ENCODE peak calls at places on chromosomes 16 and 17, in five cellular contexts. One of them, this sample, is unnamed.

GRCh38 chr16:15653227-15653626 is 3.2 kb downstream of the NDE1 start:
- DNase-seq in AG10803: peak; percentile 87
- DNase-seq in fibroblast of mammary gland: peak; percentile 92
- DNase-seq in heart right ventricle: peak; percentile 31
- DNase-seq in IMR-90: peak; percentile 97
- DNase-seq in this sample: no peak

GRCh38 chr16:11796227-11797165 is 562 bp downstream of the ZC3H7A start:
- DNase-seq in IMR-90: peak; percentile 44
- DNase-seq in AG10803: peak; percentile 56
- DNase-seq in heart right ventricle: peak; percentile 73
- DNase-seq in fibroblast of mammary gland: peak; percentile 46
- DNase-seq in this sample: peak; percentile 36

GRCh38 chr17:67585077-67585602 is 132.6 kb upstream of the NOL11 start:
- DNase-seq in fibroblast of mammary gland: no peak
- DNase-seq in IMR-90: peak; percentile 40
- DNase-seq in heart right ventricle: no peak
- DNase-seq in AG10803: no peak
- DNase-seq in this sample: no peak

GRCh38 chr17:44397479-44398440 is 8.3 kb upstream of the ITGA2B start:
- DNase-seq in AG10803: no peak
- DNase-seq in fibroblast of mammary gland: no peak
- DNase-seq in heart right ventricle: no peak
- DNase-seq in IMR-90: no peak
- DNase-seq in this sample: no peak

GRCh38 chr17:5879424-5879823 is 190.8 kb upstream of the WSCD1 start:
- DNase-seq in IMR-90: no peak
- DNase-seq in fibroblast of mammary gland: no peak
- DNase-seq in AG10803: no peak
- DNase-seq in heart right ventricle: no peak
- DNase-seq in this sample: no peak

GRCh38 chr17:10033982-10034381 is 128.9 kb upstream of the RCVRN start:
- DNase-seq in AG10803: peak; percentile 51
- DNase-seq in IMR-90: no peak
- DNase-seq in heart right ventricle: no peak
- DNase-seq in fibroblast of mammary gland: peak; percentile 30
- DNase-seq in this sample: no peak

GRCh38 chr16:57039148-57039812 is 49.9 kb downstream of the NLRC5 start:
- DNase-seq in fibroblast of mammary gland: peak; percentile 75
- DNase-seq in heart right ventricle: no peak
- DNase-seq in AG10803: peak; percentile 90
- DNase-seq in IMR-90: peak; percentile 81
- DNase-seq in this sample: no peak

GRCh38 chr17:41540921-41541625 is 13.0 kb upstream of the KRT19 start:
- DNase-seq in AG10803: no peak
- DNase-seq in heart right ventricle: no peak
- DNase-seq in IMR-90: peak; percentile 32
- DNase-seq in fibroblast of mammary gland: no peak
- DNase-seq in this sample: no peak

GRCh38 chr16:53785044-53785443 is 81.1 kb downstream of the FTO start:
- DNase-seq in fibroblast of mammary gland: peak; percentile 31
- DNase-seq in AG10803: peak; percentile 38
- DNase-seq in heart right ventricle: no peak
- DNase-seq in IMR-90: peak; percentile 66
- DNase-seq in this sample: no peak

GRCh38 chr16:53007095-53007494 is 45.6 kb downstream of the CHD9NB start:
- DNase-seq in AG10803: no peak
- DNase-seq in fibroblast of mammary gland: no peak
- DNase-seq in heart right ventricle: no peak
- DNase-seq in IMR-90: no peak
- DNase-seq in this sample: no peak

GRCh38 chr16:22189473-22190168 is 16.5 kb upstream of the EEF2K start:
- DNase-seq in fibroblast of mammary gland: peak; percentile 62
- DNase-seq in AG10803: peak; percentile 56
- DNase-seq in heart right ventricle: peak; percentile 76
- DNase-seq in IMR-90: peak; percentile 16
- DNase-seq in this sample: no peak

GRCh38 chr16:86387461-86388440 is 122.6 kb upstream of the FOXF1 start:
- DNase-seq in heart right ventricle: no peak
- DNase-seq in fibroblast of mammary gland: peak; percentile 97
- DNase-seq in IMR-90: peak; percentile 100
- DNase-seq in AG10803: peak; percentile 98
- DNase-seq in this sample: no peak

GRCh38 chr17:68060336-68060735 is 24.8 kb downstream of the KPNA2 start:
- DNase-seq in AG10803: no peak
- DNase-seq in heart right ventricle: no peak
- DNase-seq in IMR-90: no peak
- DNase-seq in fibroblast of mammary gland: no peak
- DNase-seq in this sample: no peak

GRCh38 chr17:19769946-19770652 is 22.0 kb upstream of the ALDH3A1 start:
- DNase-seq in fibroblast of mammary gland: peak; percentile 40
- DNase-seq in IMR-90: peak; percentile 70
- DNase-seq in AG10803: peak; percentile 81
- DNase-seq in heart right ventricle: no peak
- DNase-seq in this sample: no peak

GRCh38 chr16:64950262-64950661 is 171.6 kb downstream of the CDH11 start:
- DNase-seq in IMR-90: no peak
- DNase-seq in AG10803: no peak
- DNase-seq in heart right ventricle: no peak
- DNase-seq in fibroblast of mammary gland: no peak
- DNase-seq in this sample: no peak
- TF ChIP-seq CTCF in IMR-90: peak; percentile 21
- TF ChIP-seq CTCF in AG10803: peak; percentile 36
- TF ChIP-seq CTCF in heart right ventricle: no peak
- TF ChIP-seq CTCF in fibroblast of mammary gland: peak; percentile 30
- TF ChIP-seq CTCF in this sample: peak; percentile 19

DNA sequence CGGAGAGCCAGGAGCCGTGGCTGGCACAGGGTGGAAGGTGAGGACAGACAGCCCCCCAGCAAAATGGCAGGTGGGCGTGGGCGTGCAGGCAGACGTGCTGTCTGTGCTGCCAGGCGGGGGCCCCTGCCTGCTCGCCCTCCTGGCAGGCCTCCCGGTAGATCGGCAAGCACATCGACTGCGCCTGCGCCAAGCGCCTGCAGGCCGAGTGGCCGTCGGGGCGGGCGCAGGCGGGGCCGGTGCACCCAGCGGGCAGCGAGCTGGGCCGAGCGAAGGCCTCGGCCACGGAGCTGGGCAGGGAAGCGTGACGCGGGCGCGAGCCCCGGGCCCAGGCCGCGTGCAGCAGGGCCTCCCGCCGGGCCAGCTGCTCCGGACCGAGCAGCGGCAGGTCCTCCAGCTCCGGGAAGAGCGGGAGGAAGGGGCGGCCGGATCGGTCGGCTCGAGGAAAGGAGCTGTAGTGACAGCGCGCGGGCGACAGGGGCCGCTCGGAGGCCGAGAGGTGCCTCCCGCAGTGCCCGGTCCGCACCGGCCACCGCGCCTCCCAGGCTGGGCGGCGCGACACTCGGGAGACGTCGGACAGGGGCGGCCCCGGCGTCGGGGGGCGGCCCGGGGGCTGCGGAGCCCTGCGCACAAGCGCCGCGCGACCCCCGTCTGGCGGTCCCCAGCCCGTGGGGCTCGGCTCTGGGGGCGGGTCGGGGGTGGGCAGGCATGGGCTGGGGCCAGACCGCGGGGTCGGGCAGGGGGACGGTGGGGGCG is 16.9 kb downstream of the GRIN2C start:
- DNase-seq in IMR-90: peak; percentile 46
- DNase-seq in heart right ventricle: peak; percentile 62
- DNase-seq in fibroblast of mammary gland: peak; percentile 40
- DNase-seq in AG10803: peak; percentile 53
- DNase-seq in this sample: peak; percentile 64
- TF ChIP-seq CTCF in IMR-90: peak; percentile 58
- TF ChIP-seq CTCF in heart right ventricle: peak; percentile 66
- TF ChIP-seq CTCF in fibroblast of mammary gland: peak; percentile 19
- TF ChIP-seq CTCF in AG10803: peak; percentile 45
- TF ChIP-seq CTCF in this sample: peak; percentile 66

GRCh38 chr17:14297161-14297851 is 3.6 kb upstream of the HS3ST3B1 start:
- DNase-seq in IMR-90: no peak
- DNase-seq in AG10803: peak; percentile 84
- DNase-seq in heart right ventricle: no peak
- DNase-seq in fibroblast of mammary gland: peak; percentile 64
- DNase-seq in this sample: peak; percentile 49
- TF ChIP-seq CTCF in IMR-90: peak; percentile 43
- TF ChIP-seq CTCF in AG10803: peak; percentile 37
- TF ChIP-seq CTCF in heart right ventricle: peak; percentile 49
- TF ChIP-seq CTCF in fibroblast of mammary gland: no peak
- TF ChIP-seq CTCF in this sample: peak; percentile 64

GRCh38 chr17:13104576-13104975 is 86.7 kb upstream of the ELAC2 start:
- DNase-seq in IMR-90: no peak
- DNase-seq in fibroblast of mammary gland: no peak
- DNase-seq in heart right ventricle: no peak
- DNase-seq in AG10803: no peak
- DNase-seq in this sample: no peak
- TF ChIP-seq CTCF in IMR-90: no peak
- TF ChIP-seq CTCF in fibroblast of mammary gland: no peak
- TF ChIP-seq CTCF in heart right ventricle: no peak
- TF ChIP-seq CTCF in AG10803: no peak
- TF ChIP-seq CTCF in this sample: no peak

GRCh38 chr16:17970816-17971291 is 365.7 kb downstream of the NPIPA8 start:
- DNase-seq in AG10803: peak; percentile 22
- DNase-seq in IMR-90: no peak
- DNase-seq in heart right ventricle: no peak
- DNase-seq in fibroblast of mammary gland: peak; percentile 22
- DNase-seq in this sample: no peak
- TF ChIP-seq CTCF in AG10803: peak; percentile 17
- TF ChIP-seq CTCF in IMR-90: no peak
- TF ChIP-seq CTCF in heart right ventricle: peak; percentile 7
- TF ChIP-seq CTCF in fibroblast of mammary gland: peak; percentile 14
- TF ChIP-seq CTCF in this sample: no peak

GRCh38 chr16:85286970-85287814 is 174.9 kb upstream of the CIBAR2 start:
- DNase-seq in fibroblast of mammary gland: peak; percentile 50
- DNase-seq in AG10803: peak; percentile 48
- DNase-seq in heart right ventricle: no peak
- DNase-seq in IMR-90: peak; percentile 65
- DNase-seq in this sample: no peak
- TF ChIP-seq CTCF in fibroblast of mammary gland: peak; percentile 4
- TF ChIP-seq CTCF in AG10803: peak; percentile 42
- TF ChIP-seq CTCF in heart right ventricle: no peak
- TF ChIP-seq CTCF in IMR-90: no peak
- TF ChIP-seq CTCF in this sample: no peak

DNA sequence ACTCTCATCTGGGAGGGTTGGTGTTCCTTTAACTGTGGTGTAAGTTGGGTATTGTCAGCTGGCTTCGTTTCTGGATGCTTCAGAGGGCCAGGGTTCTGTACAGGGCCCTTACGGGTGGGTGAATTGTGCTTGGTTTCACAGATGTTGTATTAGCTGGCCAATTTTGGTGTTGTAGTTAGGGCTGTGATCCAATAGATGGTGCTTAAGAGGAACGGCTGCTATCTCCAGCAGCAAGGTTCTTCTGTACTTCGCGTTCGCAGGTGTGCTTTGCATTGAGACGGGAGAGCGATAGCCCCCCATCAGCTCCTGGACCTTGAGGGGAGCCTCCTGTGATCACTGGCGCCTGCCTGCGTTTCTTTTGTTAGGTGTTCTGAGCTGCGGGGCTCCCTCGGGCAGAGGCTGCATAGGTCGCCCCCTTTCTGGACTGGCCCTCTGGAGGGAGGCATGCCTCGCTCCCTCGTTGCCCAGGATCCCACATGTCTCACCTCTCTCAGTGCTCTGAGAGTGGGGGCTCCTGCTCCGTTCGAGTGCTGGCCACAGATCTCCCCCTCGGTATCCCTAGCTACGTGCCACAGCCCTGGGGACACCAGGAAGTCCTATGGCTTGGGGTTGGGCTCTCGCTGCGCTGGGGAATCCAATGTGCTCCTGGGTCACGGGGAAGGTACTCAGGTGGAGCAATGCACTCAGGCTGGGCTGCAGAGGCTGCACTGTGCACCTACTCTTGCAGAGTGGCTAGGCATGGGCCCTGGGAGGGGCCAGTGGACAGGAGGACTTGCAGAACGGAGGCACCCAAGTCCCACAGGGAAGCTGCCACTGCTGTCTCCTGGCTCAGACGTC is 844 bp upstream of the PRDM7 start:
- DNase-seq in IMR-90: peak; percentile 42
- DNase-seq in AG10803: peak; percentile 40
- DNase-seq in fibroblast of mammary gland: peak; percentile 39
- DNase-seq in heart right ventricle: no peak
- DNase-seq in this sample: no peak
- TF ChIP-seq CTCF in IMR-90: no peak
- TF ChIP-seq CTCF in AG10803: peak; percentile 24
- TF ChIP-seq CTCF in fibroblast of mammary gland: no peak
- TF ChIP-seq CTCF in heart right ventricle: no peak
- TF ChIP-seq CTCF in this sample: no peak

DNA sequence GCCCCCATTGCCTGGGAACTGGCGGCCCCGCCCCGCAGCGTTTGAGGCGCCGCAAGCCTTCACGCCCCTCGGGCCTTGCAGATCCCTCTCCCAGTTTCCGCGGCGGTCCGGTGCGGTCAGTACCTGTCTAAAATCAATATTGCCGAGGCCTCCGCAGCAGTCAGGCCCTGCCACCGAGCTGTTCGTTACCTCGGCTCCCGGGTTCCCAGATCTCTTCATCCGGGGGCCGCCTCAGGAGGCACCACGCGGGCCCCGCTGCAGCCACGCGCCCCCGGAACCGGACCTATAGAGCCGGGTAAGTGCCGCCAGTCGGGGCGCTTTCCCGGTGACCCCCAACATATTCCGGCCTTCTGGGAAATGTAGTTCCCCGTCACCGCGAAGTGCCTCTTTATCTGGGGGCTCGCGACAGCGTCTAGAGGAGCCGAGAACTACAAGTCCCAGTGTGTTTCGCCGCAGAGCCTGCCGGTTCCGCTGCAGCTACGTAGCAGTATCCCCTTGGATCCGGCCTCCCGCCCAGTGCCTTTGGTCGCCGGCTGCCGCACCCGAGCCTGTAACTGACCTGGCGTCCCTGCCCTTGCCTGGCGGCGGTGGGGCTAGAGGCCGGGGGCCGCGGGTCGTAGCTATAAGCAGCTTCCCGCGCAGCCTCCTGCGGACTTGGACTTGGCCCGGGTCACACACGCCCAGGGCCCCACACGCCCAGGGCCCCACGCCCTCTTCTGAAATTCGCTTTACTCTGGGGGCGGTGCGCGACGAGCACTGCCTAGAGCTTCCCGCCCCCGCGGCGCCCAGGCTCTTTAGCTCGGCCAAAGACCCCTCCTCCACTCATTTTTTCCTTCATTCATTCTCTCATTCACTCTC is at the start of gene PEMT:
- DNase-seq in AG10803: peak; percentile 99
- DNase-seq in heart right ventricle: peak; percentile 97
- DNase-seq in fibroblast of mammary gland: peak; percentile 99
- DNase-seq in IMR-90: peak; percentile 99
- DNase-seq in this sample: peak; percentile 82
- TF ChIP-seq CTCF in AG10803: no peak
- TF ChIP-seq CTCF in heart right ventricle: no peak
- TF ChIP-seq CTCF in fibroblast of mammary gland: no peak
- TF ChIP-seq CTCF in IMR-90: peak; percentile 7
- TF ChIP-seq CTCF in this sample: no peak

GRCh38 chr17:39107141-39107540 is 44.3 kb downstream of the PLXDC1 start:
- DNase-seq in IMR-90: no peak
- DNase-seq in heart right ventricle: no peak
- DNase-seq in AG10803: no peak
- DNase-seq in fibroblast of mammary gland: no peak
- DNase-seq in this sample: no peak

GRCh38 chr17:39108976-39109375 is 42.5 kb downstream of the PLXDC1 start:
- DNase-seq in IMR-90: no peak
- DNase-seq in AG10803: no peak
- DNase-seq in fibroblast of mammary gland: no peak
- DNase-seq in heart right ventricle: no peak
- DNase-seq in this sample: no peak

GRCh38 chr17:39105705-39106104 is 45.7 kb downstream of the PLXDC1 start:
- DNase-seq in IMR-90: no peak
- DNase-seq in fibroblast of mammary gland: no peak
- DNase-seq in heart right ventricle: no peak
- DNase-seq in AG10803: no peak
- DNase-seq in this sample: no peak

GRCh38 chr17:39110435-39111136 is 40.9 kb downstream of the PLXDC1 start:
- DNase-seq in fibroblast of mammary gland: no peak
- DNase-seq in heart right ventricle: no peak
- DNase-seq in AG10803: no peak
- DNase-seq in IMR-90: no peak
- DNase-seq in this sample: no peak

GRCh38 chr17:39107973-39108372 is 43.5 kb downstream of the PLXDC1 start:
- DNase-seq in AG10803: no peak
- DNase-seq in heart right ventricle: no peak
- DNase-seq in fibroblast of mammary gland: no peak
- DNase-seq in IMR-90: no peak
- DNase-seq in this sample: no peak
- TF ChIP-seq CTCF in AG10803: no peak
- TF ChIP-seq CTCF in heart right ventricle: no peak
- TF ChIP-seq CTCF in fibroblast of mammary gland: no peak
- TF ChIP-seq CTCF in IMR-90: no peak
- TF ChIP-seq CTCF in this sample: no peak